ENCODE peak calls at places on chromosome 11, in ten cellular contexts. Z is GM13977, V is esophagus muscularis mucosa, Y is K562, Q is PC-9, J is foreskin fibroblast, I is heart right ventricle, U is esophagus squamous epithelium, T is progenitor cell of endocrine pancreas, O is body of pancreas. D is an unnamed sample.

GRCh38 chr11:120217941-120218694 is 7.3 kb downstream of the OAF start:
- DNase-seq in Z (no peak), V (no peak), Y (no peak), Q (no peak), J (no peak), I (no peak), U (no peak), T (no peak), O (peak), D (no peak)

GRCh38 chr11:12150831-12151382 is 40.5 kb downstream of the MICAL2 start:
- DNase-seq in Z (no peak), V (no peak), Y (no peak), Q (no peak), J (peak), I (no peak), U (no peak), T (no peak), O (no peak), D (no peak)

GRCh38 chr11:33970984-33971466 is 79.1 kb upstream of the LMO2 start:
- DNase-seq in Z (peak), V (no peak), Y (peak), Q (peak), J (peak), I (no peak), U (no peak), T (peak), O (peak), D (no peak)

GRCh38 chr11:19441752-19442553 is 201.2 kb upstream of the E2F8 start:
- DNase-seq in Z (peak), V (no peak), Y (peak), Q (peak), J (peak), I (peak), U (no peak), T (no peak), O (peak), D (no peak)

GRCh38 chr11:75566763-75567279 is 4.8 kb downstream of the SERPINH1 start:
- DNase-seq in Z (no peak), V (no peak), Y (no peak), Q (no peak), J (no peak), I (no peak), U (no peak), T (no peak), O (no peak), D (no peak)

GRCh38 chr11:7281083-7281482 is 29.4 kb downstream of the SYT9 start:
- DNase-seq in Z (no peak), V (no peak), Y (no peak), Q (no peak), J (peak), I (no peak), U (no peak), T (no peak), O (no peak), D (no peak)

GRCh38 chr11:102575016-102575415 is 44.5 kb upstream of the MMP7 start:
- DNase-seq in Z (no peak), V (no peak), Y (no peak), Q (no peak), J (peak), I (no peak), U (no peak), T (no peak), O (no peak), D (no peak)

GRCh38 chr11:82883853-82884252 is 16.4 kb downstream of the PRCP start:
- DNase-seq in Z (no peak), V (no peak), Y (no peak), Q (no peak), J (no peak), I (no peak), U (no peak), T (no peak), O (no peak), D (no peak)

GRCh38 chr11:120055646-120056045 is 82.3 kb downstream of the TRIM29 start:
- DNase-seq in Z (no peak), V (peak), Y (no peak), Q (no peak), J (no peak), I (no peak), U (no peak), T (no peak), O (no peak), D (no peak)

GRCh38 chr11:32312865-32313403 is 122.4 kb downstream of the WT1 start:
- DNase-seq in Z (peak), V (no peak), Y (peak), Q (peak), J (peak), I (no peak), U (no peak), T (no peak), O (peak), D (no peak)

GRCh38 chr11:64123102-64123434 is 42.8 kb downstream of the MACROD1 start:
- DNase-seq in Z (no peak), V (no peak), Y (no peak), Q (no peak), J (no peak), I (peak), U (no peak), T (no peak), O (peak), D (no peak)

GRCh38 chr11:77191823-77192495 is 63.9 kb downstream of the MYO7A start:
- DNase-seq in Z (peak), V (no peak), Y (peak), Q (peak), J (no peak), I (peak), U (no peak), T (peak), O (peak), D (peak)
- TF ChIP-seq CTCF in Z (peak), V (no peak), Y (peak), Q (peak), J (peak), I (peak), U (peak), T (peak), O (peak), D (peak)

GRCh38 chr11:128691802-128692749 is 1.8 kb upstream of the FLI1 start:
- DNase-seq in Z (peak), V (no peak), Y (no peak), Q (no peak), J (no peak), I (peak), U (no peak), T (no peak), O (no peak), D (no peak)
- TF ChIP-seq CTCF in Z (no peak), V (no peak), Y (peak), Q (no peak), J (peak), I (peak), U (peak), T (peak), O (no peak), D (no peak)

GRCh38 chr11:43955381-43956118 is 13.1 kb downstream of the C11orf96 start:
- DNase-seq in Z (no peak), V (no peak), Y (no peak), Q (no peak), J (peak), I (no peak), U (no peak), T (no peak), O (no peak), D (no peak)

GRCh38 chr11:43952020-43952400 is 9.6 kb downstream of the C11orf96 start:
- DNase-seq in Z (no peak), V (no peak), Y (peak), Q (no peak), J (no peak), I (no peak), U (no peak), T (no peak), O (no peak), D (no peak)

GRCh38 chr11:43952401-43953342 is 10.2 kb downstream of the C11orf96 start:
- DNase-seq in Z (no peak), V (no peak), Y (no peak), Q (no peak), J (no peak), I (no peak), U (no peak), T (no peak), O (no peak), D (no peak)

GRCh38 chr11:43953521-43953920 is 11.1 kb downstream of the C11orf96 start:
- DNase-seq in Z (no peak), V (no peak), Y (no peak), Q (no peak), J (no peak), I (no peak), U (no peak), T (no peak), O (no peak), D (no peak)

DNA sequence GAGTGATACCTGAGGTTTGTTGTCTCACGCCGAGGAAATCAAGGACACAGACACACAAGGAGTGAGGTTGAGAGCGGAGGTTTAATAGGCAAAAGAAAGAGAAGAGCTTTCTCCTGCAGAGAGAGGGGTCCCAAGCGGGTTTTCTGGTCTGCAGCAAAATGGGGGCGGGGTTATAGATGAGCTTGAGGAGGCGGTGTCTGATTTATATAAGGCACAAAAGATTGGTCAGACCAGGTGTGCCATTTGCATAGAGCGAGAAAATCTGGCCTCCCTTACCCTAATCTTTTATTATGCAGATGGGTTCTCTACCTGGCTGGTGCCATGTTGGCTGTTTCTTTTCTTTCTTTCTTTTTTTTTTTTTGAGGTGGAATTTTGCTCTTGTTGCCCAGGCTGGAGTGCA is 11.8 kb downstream of the C11orf96 start:
- DNase-seq in Z (no peak), V (no peak), Y (no peak), Q (no peak), J (no peak), I (no peak), U (no peak), T (no peak), O (no peak), D (no peak)
- TF ChIP-seq CTCF in Z (no peak), V (no peak), Y (no peak), Q (no peak), J (no peak), I (no peak), U (no peak), T (no peak), O (no peak), D (no peak)

GRCh38 chr11:77073328-77074001 is 6.7 kb downstream of the CAPN5 start:
- DNase-seq in Z (no peak), V (no peak), Y (peak), Q (peak), J (peak), I (peak), U (no peak), T (no peak), O (peak), D (no peak)
- TF ChIP-seq CTCF in Z (no peak), V (peak), Y (peak), Q (no peak), J (peak), I (no peak), U (peak), T (no peak), O (no peak), D (no peak)

GRCh38 chr11:55719608-55720160 is 53.6 kb upstream of the OR5D13 start:
- DNase-seq in Z (no peak), V (no peak), Y (no peak), Q (no peak), J (no peak), I (no peak), U (no peak), T (no peak), O (no peak), D (no peak)

GRCh38 chr11:55714982-55715888 is 53.2 kb downstream of the OR4C6 start:
- DNase-seq in Z (no peak), V (no peak), Y (peak), Q (peak), J (no peak), I (no peak), U (no peak), T (no peak), O (no peak), D (no peak)
- TF ChIP-seq CTCF in Z (peak), V (no peak), Y (peak), Q (peak), J (peak), I (no peak), U (no peak), T (no peak), O (no peak), D (no peak)

GRCh38 chr11:85672111-85672875 is 7.4 kb upstream of the CREBZF start:
- DNase-seq in Z (no peak), V (no peak), Y (no peak), Q (no peak), J (no peak), I (no peak), U (no peak), T (no peak), O (no peak), D (no peak)
- TF ChIP-seq CTCF in Z (no peak), V (no peak), Y (no peak), Q (no peak), J (no peak), I (no peak), U (no peak), T (no peak), O (no peak), D (no peak)